ENCODE peak calls at places on chromosomes 7 and 10, in five cellular contexts. K is A172, E is smooth muscle cell of the brain vasculature, H is WERI-Rb-1, M is T1000. I is an unnamed sample.
A peak's percentile ranks its signal among the peaks of the same experiment; 100 is the strongest.

GRCh38 chr7:11415101-11415500 is 416.9 kb downstream of the THSD7A start:
- DNase-seq in E (no peak), M (no peak), K (no peak), H (no peak), I (no peak)

GRCh38 chr10:70480254-70480861 is 1.8 kb downstream of the PALD1 start:
- DNase-seq in E (no peak), M (no peak), H (no peak), K (no peak), I (no peak)

GRCh38 chr10:34954142-34954541 is 136.0 kb downstream of the CUL2 start:
- DNase-seq in K (no peak), E (no peak), M (no peak), H (no peak), I (no peak)

GRCh38 chr7:99737726-99738125 is 2.7 kb upstream of the CYP3A7 start:
- DNase-seq in K (peak; percentile 29), E (no peak), H (no peak), M (no peak), I (no peak)

GRCh38 chr7:71301167-71301566 is 169.2 kb downstream of the GALNT17 start:
- DNase-seq in M (no peak), K (no peak), E (no peak), H (no peak), I (no peak)

GRCh38 chr7:155484483-155485399 is 26.8 kb downstream of the EN2 start:
- DNase-seq in K (no peak), M (no peak), E (no peak), H (no peak), I (no peak)

GRCh38 chr7:118777308-118777707 is 552.8 kb downstream of the ANKRD7 start:
- DNase-seq in H (no peak), E (no peak), M (no peak), K (no peak), I (no peak)

GRCh38 chr7:96720843-96721242 is 11.2 kb upstream of the SEM1 start:
- DNase-seq in K (no peak), H (no peak), M (no peak), E (no peak), I (no peak)

GRCh38 chr10:72098301-72099053 is 10.1 kb upstream of the SPOCK2 start:
- DNase-seq in H (no peak), M (no peak), E (no peak), K (no peak), I (no peak)

GRCh38 chr7:127937066-127937680 is 94.1 kb downstream of the LRRC4 start:
- DNase-seq in H (no peak), E (no peak), M (no peak), K (no peak), I (no peak)

GRCh38 chr10:37275216-37275777 is 149.9 kb downstream of the ANKRD30A start:
- DNase-seq in H (no peak), M (no peak), E (no peak), K (no peak), I (no peak)

GRCh38 chr10:43230101-43230908 is 36.6 kb downstream of the RASGEF1A start:
- DNase-seq in H (peak; percentile 9), M (no peak), K (no peak), E (no peak), I (no peak)

GRCh38 chr10:5890519-5890878 is 456 bp downstream of the FBH1 start:
- DNase-seq in M (no peak), E (no peak), K (peak; percentile 23), H (peak; percentile 9), I (no peak)

GRCh38 chr7:139334399-139335150 is 6.6 kb upstream of the FMC1 start:
- DNase-seq in E (no peak), K (no peak), M (no peak), H (no peak), I (no peak)

GRCh38 chr10:86968994-86969355 is 693 bp downstream of the ADIRF start:
- DNase-seq in H (no peak), E (no peak), K (no peak), M (no peak), I (no peak)

GRCh38 chr10:132834891-132835847 is 49.2 kb upstream of the NKX6-2 start:
- DNase-seq in K (no peak), M (no peak), H (no peak), E (no peak), I (no peak)

GRCh38 chr10:93911865-93912264 is 18.1 kb downstream of the SLC35G1 start:
- DNase-seq in E (no peak), H (no peak), M (no peak), K (no peak), I (no peak)

GRCh38 chr10:35127289-35127891 is 744 bp downstream of the CREM start:
- DNase-seq in E (peak; percentile 20), H (peak; percentile 9), M (peak; percentile 41), K (peak; percentile 42), I (peak; percentile 8)

GRCh38 chr10:12181065-12181775 is 14.5 kb downstream of the NUDT5 start:
- DNase-seq in H (no peak), M (no peak), K (peak; percentile 15), E (no peak), I (no peak)

GRCh38 chr10:103888113-103888841 is 29.7 kb downstream of the STN1 start:
- DNase-seq in M (peak; percentile 62), K (peak; percentile 80), E (peak; percentile 57), H (no peak), I (peak; percentile 63)

GRCh38 chr10:96457341-96457740 is 56.4 kb downstream of the TLL2 start:
- DNase-seq in H (no peak), E (no peak), M (no peak), K (no peak), I (no peak)

GRCh38 chr10:24552346-24553016 is 171.2 kb downstream of the ARHGAP21 start:
- DNase-seq in H (peak; percentile 11), M (no peak), K (no peak), E (no peak), I (no peak)

GRCh38 chr7:39909526-39909925 is 40.5 kb upstream of the CDK13 start:
- DNase-seq in M (no peak), H (no peak), E (no peak), K (no peak), I (no peak)

GRCh38 chr7:151141281-151141854 is 26.1 kb downstream of the GBX1 start:
- DNase-seq in H (no peak), E (no peak), M (no peak), K (no peak), I (no peak)

GRCh38 chr7:14071045-14071444 is 81.6 kb upstream of the ETV1 start:
- DNase-seq in E (no peak), M (no peak), H (no peak), K (no peak), I (no peak)

GRCh38 chr7:78130443-78131200 is 332.0 kb downstream of the PHTF2 start:
- DNase-seq in M (no peak), K (no peak), E (no peak), H (no peak), I (no peak)

GRCh38 chr7:78090616-78091015 is 292.0 kb downstream of the PHTF2 start:
- DNase-seq in M (no peak), E (no peak), K (no peak), H (no peak), I (no peak)

GRCh38 chr10:131002031-131002861 is 309.3 kb downstream of the TCERG1L start:
- DNase-seq in E (no peak), K (no peak), H (no peak), M (no peak), I (no peak)

GRCh38 chr7:101676956-101677355 is 47.9 kb upstream of the MYL10 start:
- DNase-seq in E (no peak), M (no peak), H (no peak), K (no peak), I (no peak)

GRCh38 chr10:113746188-113746950 is 5.1 kb upstream of the PLEKHS1 start:
- DNase-seq in H (no peak), K (peak; percentile 89), E (no peak), M (no peak), I (no peak)

GRCh38 chr10:6586501-6586900 is 6.4 kb upstream of the PRKCQ start:
- DNase-seq in M (no peak), H (no peak), E (no peak), K (no peak), I (no peak)

GRCh38 chr10:91495402-91495801 is 85.3 kb downstream of the HECTD2 start:
- DNase-seq in M (no peak), H (no peak), E (no peak), K (no peak), I (no peak)

GRCh38 chr7:92156976-92157375 is 22.0 kb downstream of the LRRD1 start:
- DNase-seq in M (no peak), E (no peak), K (no peak), H (no peak), I (no peak)

GRCh38 chr7:19677201-19677600 is 31.6 kb downstream of the POLR1F start:
- DNase-seq in M (no peak), K (peak; percentile 37), H (no peak), E (no peak), I (no peak)

GRCh38 chr10:10644317-10645111 is 373.2 kb upstream of the CELF2 start:
- DNase-seq in K (no peak), M (no peak), H (no peak), E (peak; percentile 66), I (peak; percentile 65)

GRCh38 chr10:124658591-124659240 is 85.5 kb downstream of the FAM53B start:
- DNase-seq in M (no peak), E (no peak), H (no peak), K (no peak), I (no peak)

GRCh38 chr7:24456526-24457214 is 116.6 kb upstream of the PALS2 start:
- DNase-seq in M (no peak), H (no peak), E (no peak), K (no peak), I (no peak)